ENCODE peak calls at places on chromosomes 2 and 18, in ten cellular contexts. C, L, E, G, U, D, F, K, P and I are unnamed samples.

GRCh38 chr2:1591461-1591770 is 152.9 kb downstream of the PXDN start:
- DNase-seq in C (no peak), L (no peak), E (no peak), G (no peak), U (no peak), D (no peak), F (no peak), K (no peak), P (no peak), I (no peak)

GRCh38 chr2:32502941-32503340 is 124.9 kb upstream of the TTC27 start:
- DNase-seq in C (no peak), L (no peak), E (no peak), G (no peak), U (no peak), D (no peak), F (no peak), K (no peak), P (no peak), I (no peak)

GRCh38 chr2:241641631-241642030 is 4.1 kb downstream of the ATG4B start:
- DNase-seq in C (no peak), L (no peak), E (no peak), G (no peak), U (no peak), D (no peak), F (no peak), K (no peak), P (no peak), I (no peak)

GRCh38 chr2:85843543-85843942 is 45.2 kb downstream of the ST3GAL5 start:
- DNase-seq in C (no peak), L (no peak), E (no peak), G (no peak), U (no peak), D (no peak), F (no peak), K (no peak), P (no peak), I (no peak)

GRCh38 chr2:2056531-2056930 is 274.5 kb downstream of the MYT1L start:
- DNase-seq in C (no peak), L (no peak), E (no peak), G (no peak), U (no peak), D (no peak), F (no peak), K (no peak), P (no peak), I (no peak)

GRCh38 chr2:26086155-26086634 is 52.3 kb downstream of the RAB10 start:
- DNase-seq in C (no peak), L (no peak), E (no peak), G (no peak), U (no peak), D (no peak), F (peak; percentile 43), K (no peak), P (no peak), I (no peak)

GRCh38 chr18:8705941-8706544 is 687 bp downstream of the MTCL1 start:
- DNase-seq in C (no peak), L (no peak), E (no peak), G (no peak), U (no peak), D (no peak), F (peak; percentile 35), K (no peak), P (no peak), I (no peak)

GRCh38 chr2:134912406-134912805 is 6.2 kb upstream of the CCNT2 start:
- DNase-seq in C (no peak), L (no peak), E (no peak), G (no peak), U (no peak), D (no peak), F (peak; percentile 61), K (no peak), P (no peak), I (no peak)

GRCh38 chr2:180660207-180660606 is 320.2 kb upstream of the UBE2E3 start:
- DNase-seq in C (no peak), L (no peak), E (no peak), G (no peak), U (no peak), D (no peak), F (no peak), K (no peak), P (no peak), I (no peak)

GRCh38 chr2:105796131-105796638 is 51.5 kb downstream of the NCK2 start:
- DNase-seq in C (no peak), L (no peak), E (no peak), G (no peak), U (no peak), D (no peak), F (no peak), K (no peak), P (no peak), I (no peak)

GRCh38 chr2:20355131-20355530 is 4.5 kb upstream of the PUM2 start:
- DNase-seq in C (no peak), L (no peak), E (no peak), G (no peak), U (no peak), D (no peak), F (peak; percentile 85), K (no peak), P (no peak), I (no peak)

GRCh38 chr18:57801379-57802165 is 1.5 kb downstream of the ATP8B1 start:
- DNase-seq in C (no peak), L (no peak), E (no peak), G (no peak), U (no peak), D (no peak), F (peak; percentile 29), K (no peak), P (no peak), I (no peak)

GRCh38 chr2:152874955-152875354 is 156.5 kb downstream of the ARL6IP6 start:
- DNase-seq in C (no peak), L (no peak), E (no peak), G (no peak), U (no peak), D (no peak), F (peak; percentile 7), K (no peak), P (no peak), I (no peak)

GRCh38 chr18:63586431-63586830 is 712 bp upstream of the SERPINB13 start:
- DNase-seq in C (no peak), L (no peak), E (no peak), G (no peak), U (no peak), D (no peak), F (peak; percentile 84), K (no peak), P (no peak), I (no peak)

GRCh38 chr2:176091329-176092258 is 927 bp upstream of the HOXD13 start:
- DNase-seq in C (no peak), L (no peak), E (no peak), G (no peak), U (no peak), D (no peak), F (no peak), K (no peak), P (no peak), I (no peak)

GRCh38 chr2:188443207-188443606 is 151.5 kb downstream of the GULP1 start:
- DNase-seq in C (no peak), L (no peak), E (no peak), G (no peak), U (no peak), D (no peak), F (no peak), K (no peak), P (no peak), I (no peak)

GRCh38 chr2:176392744-176393414 is 123.6 kb downstream of the MTX2 start:
- DNase-seq in C (no peak), L (no peak), E (no peak), G (no peak), U (no peak), D (no peak), F (no peak), K (no peak), P (no peak), I (no peak)

GRCh38 chr18:27413495-27414401 is 228.6 kb upstream of the CHST9 start:
- DNase-seq in C (peak; percentile 54), L (no peak), E (no peak), G (no peak), U (no peak), D (no peak), F (peak; percentile 83), K (peak; percentile 3), P (no peak), I (no peak)

GRCh38 chr2:226023383-226023782 is 623.9 kb downstream of the NYAP2 start:
- DNase-seq in C (peak; percentile 6), L (no peak), E (no peak), G (no peak), U (no peak), D (no peak), F (no peak), K (no peak), P (no peak), I (no peak)

GRCh38 chr2:2590796-2591541 is 259.9 kb upstream of the MYT1L start:
- DNase-seq in C (no peak), L (no peak), E (no peak), G (no peak), U (no peak), D (no peak), F (no peak), K (peak; percentile 31), P (no peak), I (no peak)

GRCh38 chr18:32922951-32923430 is 150.2 kb upstream of the KLHL14 start:
- DNase-seq in C (no peak), L (no peak), E (no peak), G (no peak), U (no peak), D (no peak), F (no peak), K (no peak), P (no peak), I (no peak)

GRCh38 chr18:45670281-45670962 is 53.6 kb upstream of the SLC14A1 start:
- DNase-seq in C (no peak), L (no peak), E (no peak), G (no peak), U (no peak), D (no peak), F (peak; percentile 73), K (no peak), P (no peak), I (no peak)

GRCh38 chr2:138113871-138114525 is 149.7 kb downstream of the HNMT start:
- DNase-seq in C (no peak), L (no peak), E (no peak), G (no peak), U (no peak), D (no peak), F (no peak), K (no peak), P (no peak), I (no peak)

GRCh38 chr2:13558368-13558767 is 841.6 kb downstream of the TRIB2 start:
- DNase-seq in C (no peak), L (no peak), E (no peak), G (no peak), U (no peak), D (no peak), F (peak; percentile 95), K (no peak), P (no peak), I (no peak)

GRCh38 chr2:100070078-100070477 is 72.3 kb downstream of the AFF3 start:
- DNase-seq in C (no peak), L (no peak), E (no peak), G (no peak), U (no peak), D (no peak), F (peak; percentile 6), K (no peak), P (no peak), I (no peak)

GRCh38 chr18:49590608-49591007 is 28.8 kb downstream of the LIPG start:
- DNase-seq in C (no peak), L (no peak), E (no peak), G (no peak), U (no peak), D (no peak), F (no peak), K (no peak), P (no peak), I (no peak)

GRCh38 chr2:17976871-17977746 is 98.6 kb downstream of the KCNS3 start:
- DNase-seq in C (no peak), L (no peak), E (no peak), G (no peak), U (no peak), D (no peak), F (peak; percentile 37), K (no peak), P (no peak), I (no peak)

GRCh38 chr2:74502147-74502719 is 2.8 kb upstream of the LBX2 start:
- DNase-seq in C (no peak), L (no peak), E (no peak), G (no peak), U (no peak), D (no peak), F (no peak), K (no peak), P (no peak), I (no peak)